ENCODE peak calls at places on chromosome 1, in eight cellular contexts. One of them, this sample, is unnamed.

GRCh38 chr1:82398357-82398756 is 597.6 kb downstream of the ADGRL2 start:
- DNase-seq in NCI-H1694 treated with DMSO at 0.1 percent for 48 hours: no peak
- DNase-seq in activated CD4-positive, alpha-beta T cell treated with anti-CD3 and anti-CD28 coated beads, Interleukin-2, amount 50 U/mL, for 24 hours: no peak
- DNase-seq in fibroblast of lung: no peak
- DNase-seq in AG04449: no peak
- DNase-seq in tibial artery: no peak
- DNase-seq in ACHN: no peak
- DNase-seq in fibroblast of pulmonary artery: peak
- DNase-seq in this sample: no peak

GRCh38 chr1:70966018-70966638 is 81.5 kb downstream of the PTGER3 start:
- DNase-seq in fibroblast of lung: peak
- DNase-seq in ACHN: peak
- DNase-seq in AG04449: no peak
- DNase-seq in NCI-H1694 treated with DMSO at 0.1 percent for 48 hours: no peak
- DNase-seq in fibroblast of pulmonary artery: peak
- DNase-seq in tibial artery: no peak
- DNase-seq in activated CD4-positive, alpha-beta T cell treated with anti-CD3 and anti-CD28 coated beads, Interleukin-2, amount 50 U/mL, for 24 hours: no peak
- DNase-seq in this sample: peak

GRCh38 chr1:92951141-92951582 is 10.1 kb downstream of the DIPK1A start:
- DNase-seq in fibroblast of lung: peak
- DNase-seq in fibroblast of pulmonary artery: peak
- DNase-seq in ACHN: peak
- DNase-seq in activated CD4-positive, alpha-beta T cell treated with anti-CD3 and anti-CD28 coated beads, Interleukin-2, amount 50 U/mL, for 24 hours: no peak
- DNase-seq in AG04449: no peak
- DNase-seq in tibial artery: no peak
- DNase-seq in NCI-H1694 treated with DMSO at 0.1 percent for 48 hours: no peak
- DNase-seq in this sample: peak

GRCh38 chr1:17984510-17985085 is 123.0 kb upstream of the IGSF21 start:
- DNase-seq in NCI-H1694 treated with DMSO at 0.1 percent for 48 hours: peak
- DNase-seq in activated CD4-positive, alpha-beta T cell treated with anti-CD3 and anti-CD28 coated beads, Interleukin-2, amount 50 U/mL, for 24 hours: no peak
- DNase-seq in tibial artery: no peak
- DNase-seq in fibroblast of lung: no peak
- DNase-seq in ACHN: peak
- DNase-seq in fibroblast of pulmonary artery: peak
- DNase-seq in AG04449: no peak
- DNase-seq in this sample: peak

GRCh38 chr1:180181996-180182675 is 27.5 kb downstream of the QSOX1 start:
- DNase-seq in AG04449: no peak
- DNase-seq in activated CD4-positive, alpha-beta T cell treated with anti-CD3 and anti-CD28 coated beads, Interleukin-2, amount 50 U/mL, for 24 hours: no peak
- DNase-seq in fibroblast of pulmonary artery: no peak
- DNase-seq in tibial artery: no peak
- DNase-seq in fibroblast of lung: no peak
- DNase-seq in ACHN: no peak
- DNase-seq in NCI-H1694 treated with DMSO at 0.1 percent for 48 hours: no peak
- DNase-seq in this sample: no peak

GRCh38 chr1:18901952-18902522 is 318 bp downstream of the ALDH4A1 start:
- DNase-seq in activated CD4-positive, alpha-beta T cell treated with anti-CD3 and anti-CD28 coated beads, Interleukin-2, amount 50 U/mL, for 24 hours: no peak
- DNase-seq in AG04449: no peak
- DNase-seq in fibroblast of pulmonary artery: peak
- DNase-seq in tibial artery: peak
- DNase-seq in NCI-H1694 treated with DMSO at 0.1 percent for 48 hours: no peak
- DNase-seq in fibroblast of lung: no peak
- DNase-seq in ACHN: no peak
- DNase-seq in this sample: no peak

GRCh38 chr1:27418786-27419185 is 26.4 kb downstream of the GPR3 start:
- DNase-seq in fibroblast of pulmonary artery: no peak
- DNase-seq in AG04449: no peak
- DNase-seq in tibial artery: no peak
- DNase-seq in ACHN: no peak
- DNase-seq in NCI-H1694 treated with DMSO at 0.1 percent for 48 hours: no peak
- DNase-seq in fibroblast of lung: no peak
- DNase-seq in activated CD4-positive, alpha-beta T cell treated with anti-CD3 and anti-CD28 coated beads, Interleukin-2, amount 50 U/mL, for 24 hours: no peak
- DNase-seq in this sample: no peak

GRCh38 chr1:157274698-157275534 is 136.7 kb upstream of the ETV3 start:
- DNase-seq in fibroblast of pulmonary artery: peak
- DNase-seq in NCI-H1694 treated with DMSO at 0.1 percent for 48 hours: no peak
- DNase-seq in tibial artery: no peak
- DNase-seq in AG04449: peak
- DNase-seq in ACHN: no peak
- DNase-seq in activated CD4-positive, alpha-beta T cell treated with anti-CD3 and anti-CD28 coated beads, Interleukin-2, amount 50 U/mL, for 24 hours: no peak
- DNase-seq in fibroblast of lung: peak
- DNase-seq in this sample: no peak

GRCh38 chr1:116205941-116206679 is 94.9 kb downstream of the MAB21L3 start:
- DNase-seq in NCI-H1694 treated with DMSO at 0.1 percent for 48 hours: no peak
- DNase-seq in activated CD4-positive, alpha-beta T cell treated with anti-CD3 and anti-CD28 coated beads, Interleukin-2, amount 50 U/mL, for 24 hours: no peak
- DNase-seq in fibroblast of lung: no peak
- DNase-seq in AG04449: no peak
- DNase-seq in fibroblast of pulmonary artery: no peak
- DNase-seq in ACHN: no peak
- DNase-seq in tibial artery: no peak
- DNase-seq in this sample: no peak

GRCh38 chr1:3496916-3497315 is 42.5 kb downstream of the ARHGEF16 start:
- DNase-seq in fibroblast of lung: no peak
- DNase-seq in activated CD4-positive, alpha-beta T cell treated with anti-CD3 and anti-CD28 coated beads, Interleukin-2, amount 50 U/mL, for 24 hours: no peak
- DNase-seq in NCI-H1694 treated with DMSO at 0.1 percent for 48 hours: no peak
- DNase-seq in fibroblast of pulmonary artery: no peak
- DNase-seq in ACHN: no peak
- DNase-seq in AG04449: no peak
- DNase-seq in tibial artery: no peak
- DNase-seq in this sample: no peak

GRCh38 chr1:66730462-66730861 is 21.8 kb upstream of the DYNLT5 start:
- DNase-seq in tibial artery: no peak
- DNase-seq in fibroblast of lung: no peak
- DNase-seq in AG04449: no peak
- DNase-seq in NCI-H1694 treated with DMSO at 0.1 percent for 48 hours: no peak
- DNase-seq in activated CD4-positive, alpha-beta T cell treated with anti-CD3 and anti-CD28 coated beads, Interleukin-2, amount 50 U/mL, for 24 hours: no peak
- DNase-seq in fibroblast of pulmonary artery: no peak
- DNase-seq in ACHN: no peak
- DNase-seq in this sample: no peak

GRCh38 chr1:100866041-100866900 is 28.4 kb downstream of the EXTL2 start:
- DNase-seq in fibroblast of pulmonary artery: peak
- DNase-seq in ACHN: peak
- DNase-seq in tibial artery: no peak
- DNase-seq in AG04449: no peak
- DNase-seq in activated CD4-positive, alpha-beta T cell treated with anti-CD3 and anti-CD28 coated beads, Interleukin-2, amount 50 U/mL, for 24 hours: no peak
- DNase-seq in NCI-H1694 treated with DMSO at 0.1 percent for 48 hours: peak
- DNase-seq in fibroblast of lung: peak
- DNase-seq in this sample: no peak

GRCh38 chr1:63721531-63722189 is 52.2 kb upstream of the ROR1 start:
- DNase-seq in ACHN: peak
- DNase-seq in NCI-H1694 treated with DMSO at 0.1 percent for 48 hours: peak
- DNase-seq in tibial artery: no peak
- DNase-seq in activated CD4-positive, alpha-beta T cell treated with anti-CD3 and anti-CD28 coated beads, Interleukin-2, amount 50 U/mL, for 24 hours: no peak
- DNase-seq in fibroblast of pulmonary artery: peak
- DNase-seq in fibroblast of lung: no peak
- DNase-seq in AG04449: no peak
- DNase-seq in this sample: no peak

GRCh38 chr1:204450461-204451257 is 39.0 kb upstream of the PPP1R15B start:
- DNase-seq in fibroblast of lung: no peak
- DNase-seq in ACHN: no peak
- DNase-seq in activated CD4-positive, alpha-beta T cell treated with anti-CD3 and anti-CD28 coated beads, Interleukin-2, amount 50 U/mL, for 24 hours: no peak
- DNase-seq in fibroblast of pulmonary artery: no peak
- DNase-seq in tibial artery: no peak
- DNase-seq in AG04449: no peak
- DNase-seq in NCI-H1694 treated with DMSO at 0.1 percent for 48 hours: no peak
- DNase-seq in this sample: no peak

GRCh38 chr1:61202854-61203603 is 120.7 kb downstream of the NFIA start:
- DNase-seq in activated CD4-positive, alpha-beta T cell treated with anti-CD3 and anti-CD28 coated beads, Interleukin-2, amount 50 U/mL, for 24 hours: no peak
- DNase-seq in ACHN: peak
- DNase-seq in fibroblast of pulmonary artery: no peak
- DNase-seq in tibial artery: no peak
- DNase-seq in AG04449: no peak
- DNase-seq in NCI-H1694 treated with DMSO at 0.1 percent for 48 hours: peak
- DNase-seq in fibroblast of lung: peak
- DNase-seq in this sample: no peak

GRCh38 chr1:90728656-90729257 is 11.7 kb upstream of the BARHL2 start:
- DNase-seq in ACHN: no peak
- DNase-seq in activated CD4-positive, alpha-beta T cell treated with anti-CD3 and anti-CD28 coated beads, Interleukin-2, amount 50 U/mL, for 24 hours: no peak
- DNase-seq in AG04449: no peak
- DNase-seq in tibial artery: no peak
- DNase-seq in fibroblast of pulmonary artery: no peak
- DNase-seq in fibroblast of lung: no peak
- DNase-seq in NCI-H1694 treated with DMSO at 0.1 percent for 48 hours: no peak
- DNase-seq in this sample: no peak

GRCh38 chr1:181910905-181911304 is 150.6 kb downstream of the ZNF648 start:
- DNase-seq in fibroblast of pulmonary artery: no peak
- DNase-seq in activated CD4-positive, alpha-beta T cell treated with anti-CD3 and anti-CD28 coated beads, Interleukin-2, amount 50 U/mL, for 24 hours: no peak
- DNase-seq in ACHN: peak
- DNase-seq in tibial artery: no peak
- DNase-seq in fibroblast of lung: no peak
- DNase-seq in NCI-H1694 treated with DMSO at 0.1 percent for 48 hours: no peak
- DNase-seq in AG04449: no peak
- DNase-seq in this sample: no peak

GRCh38 chr1:3831689-3832088 is 25.3 kb downstream of the CEP104 start:
- DNase-seq in ACHN: no peak
- DNase-seq in AG04449: no peak
- DNase-seq in fibroblast of lung: no peak
- DNase-seq in tibial artery: no peak
- DNase-seq in NCI-H1694 treated with DMSO at 0.1 percent for 48 hours: no peak
- DNase-seq in activated CD4-positive, alpha-beta T cell treated with anti-CD3 and anti-CD28 coated beads, Interleukin-2, amount 50 U/mL, for 24 hours: no peak
- DNase-seq in fibroblast of pulmonary artery: no peak
- DNase-seq in this sample: no peak

GRCh38 chr1:204130989-204131892 is 20.6 kb downstream of the ETNK2 start:
- DNase-seq in tibial artery: peak
- DNase-seq in activated CD4-positive, alpha-beta T cell treated with anti-CD3 and anti-CD28 coated beads, Interleukin-2, amount 50 U/mL, for 24 hours: no peak
- DNase-seq in ACHN: peak
- DNase-seq in fibroblast of pulmonary artery: peak
- DNase-seq in NCI-H1694 treated with DMSO at 0.1 percent for 48 hours: no peak
- DNase-seq in fibroblast of lung: peak
- DNase-seq in AG04449: peak
- DNase-seq in this sample: no peak

GRCh38 chr1:84959294-84959693 is 37.6 kb downstream of the MCOLN2 start:
- DNase-seq in activated CD4-positive, alpha-beta T cell treated with anti-CD3 and anti-CD28 coated beads, Interleukin-2, amount 50 U/mL, for 24 hours: peak
- DNase-seq in fibroblast of lung: no peak
- DNase-seq in NCI-H1694 treated with DMSO at 0.1 percent for 48 hours: no peak
- DNase-seq in tibial artery: no peak
- DNase-seq in fibroblast of pulmonary artery: peak
- DNase-seq in AG04449: no peak
- DNase-seq in ACHN: no peak
- DNase-seq in this sample: no peak

GRCh38 chr1:192904438-192904895 is 95.6 kb downstream of the RGS2 start:
- DNase-seq in fibroblast of lung: peak
- DNase-seq in tibial artery: peak
- DNase-seq in activated CD4-positive, alpha-beta T cell treated with anti-CD3 and anti-CD28 coated beads, Interleukin-2, amount 50 U/mL, for 24 hours: no peak
- DNase-seq in AG04449: peak
- DNase-seq in NCI-H1694 treated with DMSO at 0.1 percent for 48 hours: no peak
- DNase-seq in fibroblast of pulmonary artery: peak
- DNase-seq in ACHN: peak
- DNase-seq in this sample: no peak

GRCh38 chr1:8510041-8510823 is 192.3 kb downstream of the SLC45A1 start:
- DNase-seq in fibroblast of pulmonary artery: peak
- DNase-seq in AG04449: peak
- DNase-seq in activated CD4-positive, alpha-beta T cell treated with anti-CD3 and anti-CD28 coated beads, Interleukin-2, amount 50 U/mL, for 24 hours: peak
- DNase-seq in fibroblast of lung: peak
- DNase-seq in NCI-H1694 treated with DMSO at 0.1 percent for 48 hours: no peak
- DNase-seq in tibial artery: peak
- DNase-seq in ACHN: no peak
- DNase-seq in this sample: no peak

GRCh38 chr1:233114860-233115259 is 164.4 kb downstream of the NTPCR start:
- DNase-seq in fibroblast of pulmonary artery: no peak
- DNase-seq in ACHN: peak
- DNase-seq in AG04449: no peak
- DNase-seq in activated CD4-positive, alpha-beta T cell treated with anti-CD3 and anti-CD28 coated beads, Interleukin-2, amount 50 U/mL, for 24 hours: no peak
- DNase-seq in fibroblast of lung: no peak
- DNase-seq in tibial artery: no peak
- DNase-seq in NCI-H1694 treated with DMSO at 0.1 percent for 48 hours: no peak
- DNase-seq in this sample: no peak

GRCh38 chr1:170929835-170930554 is 5.3 kb upstream of the MROH9 start:
- DNase-seq in ACHN: peak
- DNase-seq in tibial artery: peak
- DNase-seq in NCI-H1694 treated with DMSO at 0.1 percent for 48 hours: peak
- DNase-seq in fibroblast of lung: peak
- DNase-seq in fibroblast of pulmonary artery: peak
- DNase-seq in activated CD4-positive, alpha-beta T cell treated with anti-CD3 and anti-CD28 coated beads, Interleukin-2, amount 50 U/mL, for 24 hours: peak
- DNase-seq in AG04449: no peak
- DNase-seq in this sample: peak

GRCh38 chr1:154423303-154423987 is 18.3 kb downstream of the IL6R start:
- DNase-seq in AG04449: no peak
- DNase-seq in fibroblast of pulmonary artery: peak
- DNase-seq in NCI-H1694 treated with DMSO at 0.1 percent for 48 hours: no peak
- DNase-seq in activated CD4-positive, alpha-beta T cell treated with anti-CD3 and anti-CD28 coated beads, Interleukin-2, amount 50 U/mL, for 24 hours: peak
- DNase-seq in tibial artery: no peak
- DNase-seq in ACHN: peak
- DNase-seq in fibroblast of lung: peak
- DNase-seq in this sample: no peak

GRCh38 chr1:119091618-119092017 is 48.8 kb downstream of the WARS2 start:
- DNase-seq in fibroblast of pulmonary artery: no peak
- DNase-seq in fibroblast of lung: no peak
- DNase-seq in tibial artery: no peak
- DNase-seq in ACHN: peak
- DNase-seq in AG04449: no peak
- DNase-seq in NCI-H1694 treated with DMSO at 0.1 percent for 48 hours: no peak
- DNase-seq in activated CD4-positive, alpha-beta T cell treated with anti-CD3 and anti-CD28 coated beads, Interleukin-2, amount 50 U/mL, for 24 hours: no peak
- DNase-seq in this sample: no peak

GRCh38 chr1:181669209-181669608 is 185.9 kb downstream of the CACNA1E start:
- DNase-seq in AG04449: no peak
- DNase-seq in fibroblast of pulmonary artery: no peak
- DNase-seq in fibroblast of lung: peak
- DNase-seq in NCI-H1694 treated with DMSO at 0.1 percent for 48 hours: no peak
- DNase-seq in activated CD4-positive, alpha-beta T cell treated with anti-CD3 and anti-CD28 coated beads, Interleukin-2, amount 50 U/mL, for 24 hours: no peak
- DNase-seq in tibial artery: no peak
- DNase-seq in ACHN: no peak
- DNase-seq in this sample: no peak

GRCh38 chr1:235327559-235328270 is at the start of gene ARID4B:
- DNase-seq in NCI-H1694 treated with DMSO at 0.1 percent for 48 hours: no peak
- DNase-seq in fibroblast of lung: no peak
- DNase-seq in AG04449: no peak
- DNase-seq in fibroblast of pulmonary artery: no peak
- DNase-seq in activated CD4-positive, alpha-beta T cell treated with anti-CD3 and anti-CD28 coated beads, Interleukin-2, amount 50 U/mL, for 24 hours: no peak
- DNase-seq in ACHN: no peak
- DNase-seq in tibial artery: no peak
- DNase-seq in this sample: no peak

GRCh38 chr1:64268653-64269557 is 65.5 kb downstream of the UBE2U start:
- DNase-seq in activated CD4-positive, alpha-beta T cell treated with anti-CD3 and anti-CD28 coated beads, Interleukin-2, amount 50 U/mL, for 24 hours: peak
- DNase-seq in NCI-H1694 treated with DMSO at 0.1 percent for 48 hours: peak
- DNase-seq in fibroblast of lung: peak
- DNase-seq in fibroblast of pulmonary artery: peak
- DNase-seq in ACHN: peak
- DNase-seq in tibial artery: peak
- DNase-seq in AG04449: peak
- DNase-seq in this sample: peak

GRCh38 chr1:156286061-156286460 is 1.9 kb downstream of the TMEM79 start:
- DNase-seq in tibial artery: no peak
- DNase-seq in fibroblast of lung: no peak
- DNase-seq in ACHN: no peak
- DNase-seq in AG04449: no peak
- DNase-seq in fibroblast of pulmonary artery: no peak
- DNase-seq in NCI-H1694 treated with DMSO at 0.1 percent for 48 hours: no peak
- DNase-seq in activated CD4-positive, alpha-beta T cell treated with anti-CD3 and anti-CD28 coated beads, Interleukin-2, amount 50 U/mL, for 24 hours: no peak
- DNase-seq in this sample: no peak

GRCh38 chr1:21384620-21385019 is 55.3 kb upstream of the NBPF3 start:
- DNase-seq in tibial artery: no peak
- DNase-seq in activated CD4-positive, alpha-beta T cell treated with anti-CD3 and anti-CD28 coated beads, Interleukin-2, amount 50 U/mL, for 24 hours: no peak
- DNase-seq in fibroblast of lung: no peak
- DNase-seq in NCI-H1694 treated with DMSO at 0.1 percent for 48 hours: no peak
- DNase-seq in fibroblast of pulmonary artery: no peak
- DNase-seq in ACHN: no peak
- DNase-seq in AG04449: no peak
- DNase-seq in this sample: peak

GRCh38 chr1:209456878-209457277 is 126.6 kb upstream of the CAMK1G start:
- DNase-seq in NCI-H1694 treated with DMSO at 0.1 percent for 48 hours: no peak
- DNase-seq in fibroblast of lung: no peak
- DNase-seq in tibial artery: no peak
- DNase-seq in ACHN: no peak
- DNase-seq in activated CD4-positive, alpha-beta T cell treated with anti-CD3 and anti-CD28 coated beads, Interleukin-2, amount 50 U/mL, for 24 hours: no peak
- DNase-seq in fibroblast of pulmonary artery: no peak
- DNase-seq in AG04449: no peak
- DNase-seq in this sample: no peak

GRCh38 chr1:213615226-213615881 is 372.4 kb upstream of the PROX1 start:
- DNase-seq in fibroblast of lung: no peak
- DNase-seq in activated CD4-positive, alpha-beta T cell treated with anti-CD3 and anti-CD28 coated beads, Interleukin-2, amount 50 U/mL, for 24 hours: no peak
- DNase-seq in NCI-H1694 treated with DMSO at 0.1 percent for 48 hours: no peak
- DNase-seq in tibial artery: no peak
- DNase-seq in ACHN: no peak
- DNase-seq in fibroblast of pulmonary artery: no peak
- DNase-seq in AG04449: no peak
- DNase-seq in this sample: no peak

GRCh38 chr1:147560756-147561472 is 19.6 kb downstream of the BCL9 start:
- DNase-seq in ACHN: no peak
- DNase-seq in tibial artery: no peak
- DNase-seq in AG04449: no peak
- DNase-seq in fibroblast of pulmonary artery: no peak
- DNase-seq in fibroblast of lung: no peak
- DNase-seq in NCI-H1694 treated with DMSO at 0.1 percent for 48 hours: no peak
- DNase-seq in activated CD4-positive, alpha-beta T cell treated with anti-CD3 and anti-CD28 coated beads, Interleukin-2, amount 50 U/mL, for 24 hours: no peak
- DNase-seq in this sample: no peak

This sample was measured in SK-N-DZ.